ENCODE peak calls at places on chromosomes 16 and 17, in ten cellular contexts. W is H54, U is body of pancreas, K is neural crest cell, J is posterior cingulate gyrus, C is frontal cortex, Z is mesendoderm, X is GM03348, Y is posterior vena cava, R is brain pericyte. V is an unnamed sample.

GRCh38 chr16:87274808-87275207 is 42.4 kb downstream of the C16orf95 start:
- DNase-seq in W (no peak), U (no peak), K (no peak), J (no peak), C (no peak), Z (no peak), X (no peak), Y (peak; percentile 74), R (no peak), V (no peak)

GRCh38 chr16:29318037-29318436 is 88.5 kb downstream of the NPIPB11 start:
- DNase-seq in W (no peak), U (no peak), K (no peak), J (no peak), C (no peak), Z (no peak), X (no peak), Y (no peak), R (no peak), V (no peak)

GRCh38 chr17:41190328-41190727 is 641 bp downstream of the KRTAP9-1 start:
- DNase-seq in W (no peak), U (no peak), K (no peak), J (no peak), C (no peak), Z (no peak), X (no peak), Y (no peak), R (no peak), V (no peak)

GRCh38 chr16:87076950-87077749 is 240.0 kb downstream of the C16orf95 start:
- DNase-seq in W (peak; percentile 75), U (peak; percentile 83), K (peak; percentile 51), J (no peak), C (no peak), Z (peak; percentile 88), X (peak; percentile 75), Y (no peak), R (no peak), V (peak; percentile 73)

GRCh38 chr17:61394630-61395408 is 4.8 kb upstream of the TBX2 start:
- DNase-seq in W (no peak), U (no peak), K (no peak), J (no peak), C (no peak), Z (no peak), X (no peak), Y (no peak), R (no peak), V (no peak)

GRCh38 chr16:75702247-75702646 is 986 bp upstream of the DUXB start:
- DNase-seq in W (no peak), U (no peak), K (no peak), J (no peak), C (no peak), Z (peak; percentile 24), X (no peak), Y (no peak), R (no peak), V (peak; percentile 90)

GRCh38 chr16:85448557-85449194 is 164.4 kb upstream of the GSE1 start:
- DNase-seq in W (no peak), U (peak; percentile 85), K (no peak), J (no peak), C (no peak), Z (no peak), X (no peak), Y (no peak), R (no peak), V (peak; percentile 76)

GRCh38 chr17:82808921-82809905 is 30.6 kb downstream of the ZNF750 start:
- DNase-seq in W (no peak), U (no peak), K (no peak), J (no peak), C (no peak), Z (no peak), X (no peak), Y (no peak), R (no peak), V (no peak)

GRCh38 chr16:3179651-3180050 is 8.4 kb upstream of the OR1F1 start:
- DNase-seq in W (no peak), U (no peak), K (no peak), J (no peak), C (no peak), Z (no peak), X (no peak), Y (no peak), R (no peak), V (peak; percentile 23)

GRCh38 chr17:74998783-74999182 is 11.4 kb downstream of the CDR2L start:
- DNase-seq in W (no peak), U (no peak), K (no peak), J (no peak), C (no peak), Z (no peak), X (no peak), Y (no peak), R (no peak), V (no peak)

GRCh38 chr17:36182176-36183000 is 6.0 kb upstream of the TBC1D3B start:
- DNase-seq in W (no peak), U (peak; percentile 22), K (peak; percentile 53), J (no peak), C (no peak), Z (no peak), X (peak; percentile 4), Y (peak; percentile 79), R (no peak), V (no peak)

GRCh38 chr17:65191805-65192740 is 54.9 kb downstream of the RGS9 start:
- DNase-seq in W (peak; percentile 69), U (no peak), K (no peak), J (no peak), C (no peak), Z (peak; percentile 63), X (peak; percentile 76), Y (no peak), R (no peak), V (no peak)

GRCh38 chr17:1485748-1486376 is 6.6 kb downstream of the MYO1C start:
- DNase-seq in W (peak; percentile 77), U (peak; percentile 65), K (no peak), J (no peak), C (peak; percentile 71), Z (peak; percentile 58), X (peak; percentile 88), Y (peak; percentile 88), R (no peak), V (no peak)

GRCh38 chr17:83124871-83125514 is 45.6 kb downstream of the METRNL start:
- DNase-seq in W (no peak), U (no peak), K (no peak), J (no peak), C (no peak), Z (no peak), X (no peak), Y (peak; percentile 78), R (no peak), V (no peak)

GRCh38 chr16:78503501-78504110 is 404.2 kb downstream of the WWOX start:
- DNase-seq in W (peak; percentile 14), U (peak; percentile 68), K (peak; percentile 55), J (peak; percentile 55), C (peak; percentile 48), Z (peak; percentile 63), X (peak; percentile 46), Y (no peak), R (peak; percentile 5), V (peak; percentile 80)